ENCODE peak calls at places on chromosomes 6 and 20, in nine cellular contexts. N is stimulated activated CD8-positive, alpha-beta memory T cell treated with anti-CD3 and anti-CD28 coated beads, Interleukin-12 subunit alpha, Interleukin-12 subunit beta, amount 100 ng/mL, for 4 hours; P is progenitor cell of endocrine pancreas; T is T-helper 9 cell; L is mucosa of descending colon; J is anterior cingulate cortex; Y is neuronal stem cell; C is fibroblast of the conjunctiva; G is left ventricle myocardium inferior. E is an unnamed sample.

GRCh38 chr6:44464527-44465310 is 77.2 kb downstream of the CDC5L start:
- DNase-seq in G (no peak), J (no peak), C (no peak), L (no peak), T (no peak), Y (no peak), P (no peak), N (no peak), E (peak)

GRCh38 chr6:25111782-25112181 is 167.4 kb upstream of the CARMIL1 start:
- DNase-seq in G (no peak), T (no peak), P (no peak), L (no peak), C (no peak), Y (no peak), N (no peak), J (no peak), E (no peak)

GRCh38 chr20:8117636-8118413 is 14.2 kb upstream of the PLCB1 start:
- DNase-seq in J (no peak), L (no peak), P (no peak), T (no peak), Y (no peak), C (no peak), N (no peak), G (no peak), E (peak)

GRCh38 chr6:142047934-142048592 is 84.7 kb upstream of the GJE1 start:
- DNase-seq in P (no peak), N (no peak), C (no peak), G (no peak), L (no peak), Y (no peak), T (no peak), J (no peak), E (no peak)

GRCh38 chr20:44054118-44054517 is 132.9 kb downstream of the JPH2 start:
- DNase-seq in Y (no peak), P (no peak), J (no peak), G (no peak), L (no peak), C (no peak), T (no peak), N (no peak), E (no peak)

GRCh38 chr6:129744201-129744879 is 34.4 kb upstream of the ARHGAP18 start:
- DNase-seq in L (no peak), P (no peak), C (peak), J (no peak), N (no peak), T (no peak), G (no peak), Y (no peak), E (peak)

GRCh38 chr6:156816505-156816904 is 39.3 kb downstream of the ARID1B start:
- DNase-seq in N (no peak), L (no peak), Y (no peak), G (no peak), P (no peak), J (no peak), C (no peak), T (no peak), E (no peak)

GRCh38 chr6:159897603-159898002 is 6.8 kb downstream of the MAS1 start:
- DNase-seq in P (no peak), Y (no peak), N (no peak), T (no peak), G (no peak), J (no peak), C (no peak), L (no peak), E (no peak)